ENCODE peak calls at places on chromosomes 7 and 10, in five cellular contexts. H is A673, S is IMR-90, V is fibroblast of lung, T is dorsolateral prefrontal cortex. U is an unnamed sample.

GRCh38 chr10:817371-817770 is 114.1 kb downstream of the LARP4B start:
- DNase-seq in V (no peak), T (no peak), H (no peak), S (no peak), U (no peak)

GRCh38 chr7:151135866-151136514 is 31.5 kb downstream of the GBX1 start:
- DNase-seq in H (no peak), T (no peak), V (no peak), S (no peak), U (no peak)

GRCh38 chr10:124025638-124026336 is 67.6 kb downstream of the CHST15 start:
- DNase-seq in S (no peak), H (no peak), T (no peak), V (peak; percentile 50), U (peak; percentile 25)

GRCh38 chr10:122103592-122103991 is 114.6 kb downstream of the TACC2 start:
- DNase-seq in T (no peak), S (no peak), H (no peak), V (no peak), U (no peak)

GRCh38 chr10:75067272-75067671 is 44.2 kb upstream of the SAMD8 start:
- DNase-seq in S (no peak), V (no peak), T (no peak), H (no peak), U (no peak)

GRCh38 chr10:35165112-35165511 is 38.5 kb downstream of the CREM start:
- DNase-seq in S (no peak), V (no peak), H (no peak), T (no peak), U (no peak)

GRCh38 chr10:6108631-6109443 is 20.0 kb downstream of the RBM17 start:
- DNase-seq in T (no peak), V (peak; percentile 68), S (peak; percentile 61), H (peak; percentile 68), U (peak; percentile 52)

GRCh38 chr7:5397657-5398237 is 25.9 kb downstream of the TNRC18 start:
- DNase-seq in V (no peak), H (no peak), S (no peak), T (no peak), U (no peak)

GRCh38 chr10:60742512-60742911 is 35.8 kb upstream of the CDK1 start:
- DNase-seq in H (no peak), V (no peak), T (no peak), S (no peak), U (no peak)

GRCh38 chr7:19538036-19538435 is 170.8 kb downstream of the POLR1F start:
- DNase-seq in V (no peak), S (no peak), H (no peak), T (no peak), U (no peak)

GRCh38 chr10:49165940-49166803 is 22.0 kb downstream of the TMEM273 start:
- DNase-seq in H (no peak), V (no peak), S (no peak), T (peak; percentile 43), U (no peak)

GRCh38 chr10:62083413-62083794 is 181.9 kb downstream of the ARID5B start:
- DNase-seq in S (no peak), V (peak; percentile 64), H (peak; percentile 79), T (no peak), U (no peak)

GRCh38 chr10:16967866-16968721 is 150.9 kb upstream of the RSU1 start:
- DNase-seq in T (no peak), S (peak; percentile 93), H (no peak), V (peak; percentile 81), U (no peak)

GRCh38 chr7:156545989-156546388 is 94.6 kb upstream of the RNF32 start:
- DNase-seq in T (peak; percentile 15), H (no peak), V (no peak), S (no peak), U (no peak)

GRCh38 chr7:4739528-4739992 is 35.9 kb upstream of the AP5Z1 start:
- DNase-seq in S (peak; percentile 38), H (peak; percentile 84), V (peak; percentile 54), T (peak; percentile 57), U (peak; percentile 59)

GRCh38 chr10:122207596-122207995 is 63.5 kb upstream of the BTBD16 start:
- DNase-seq in S (peak; percentile 51), T (no peak), H (no peak), V (peak; percentile 68), U (peak; percentile 54)

GRCh38 chr10:124524991-124525653 is 63.5 kb downstream of the LHPP start:
- DNase-seq in T (no peak), V (peak; percentile 15), S (no peak), H (no peak), U (no peak)

GRCh38 chr10:92290076-92290836 is 622 bp downstream of the CPEB3 start:
- DNase-seq in H (peak; percentile 61), T (peak; percentile 42), V (peak; percentile 43), S (peak; percentile 49), U (peak; percentile 52)

GRCh38 chr10:133218891-133219290 is 11.1 kb upstream of the UTF1 start:
- DNase-seq in H (no peak), V (no peak), S (no peak), T (no peak), U (no peak)
- H3K4me3 ChIP-seq in H (no peak overlapping the region), V (no peak overlapping the region), S (no peak overlapping the region), T (no peak overlapping the region), U (no peak overlapping the region)

GRCh38 chr7:99267530-99268360 is 4.9 kb upstream of the MYH16 start:
- DNase-seq in T (peak; percentile 81), S (peak; percentile 94), V (peak; percentile 68), H (no peak), U (no peak)
- H3K4me3 ChIP-seq in T (no peak overlapping the region), S (no peak overlapping the region), V (no peak overlapping the region), H (no peak overlapping the region), U (no peak overlapping the region)

DNA sequence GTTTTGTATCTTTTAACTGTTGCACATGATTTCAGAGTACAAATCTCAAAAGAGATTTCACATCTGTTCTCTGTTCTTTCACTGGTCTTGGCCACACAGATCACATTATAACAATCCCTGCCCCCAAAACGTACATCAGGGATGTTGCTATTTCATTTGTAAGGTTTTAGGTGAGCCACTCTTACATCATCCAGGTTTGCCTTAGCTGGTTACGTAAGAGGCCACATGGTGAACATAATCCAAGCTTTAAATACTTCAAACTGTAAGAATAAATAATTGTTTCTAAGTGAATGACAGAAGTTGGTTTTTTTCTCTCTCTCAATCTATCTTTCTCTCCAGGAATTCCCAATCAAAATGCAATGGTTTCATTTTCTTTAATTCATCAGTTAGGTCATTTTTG is 245.9 kb upstream of the HGF start:
- DNase-seq in T (no peak), S (peak; percentile 17), H (no peak), V (peak; percentile 29), U (peak; percentile 16)
- H3K4me3 ChIP-seq in T (no peak overlapping the region), S (no peak overlapping the region), H (no peak overlapping the region), V (no peak overlapping the region), U (no peak overlapping the region)

GRCh38 chr10:102800601-102801335 is 36.4 kb downstream of the CYP17A1 start:
- DNase-seq in H (no peak), T (no peak), S (no peak), V (no peak), U (no peak)

GRCh38 chr10:102799691-102800435 is 37.4 kb downstream of the CYP17A1 start:
- DNase-seq in S (no peak), V (no peak), H (no peak), T (no peak), U (no peak)

GRCh38 chr10:102791754-102792153 is 45.5 kb downstream of the CYP17A1 start:
- DNase-seq in T (no peak), V (no peak), S (no peak), H (no peak), U (no peak)

GRCh38 chr10:102796407-102797176 is 40.6 kb downstream of the CYP17A1 start:
- DNase-seq in H (no peak), T (peak; percentile 77), S (peak; percentile 41), V (peak; percentile 64), U (peak; percentile 91)

DNA sequence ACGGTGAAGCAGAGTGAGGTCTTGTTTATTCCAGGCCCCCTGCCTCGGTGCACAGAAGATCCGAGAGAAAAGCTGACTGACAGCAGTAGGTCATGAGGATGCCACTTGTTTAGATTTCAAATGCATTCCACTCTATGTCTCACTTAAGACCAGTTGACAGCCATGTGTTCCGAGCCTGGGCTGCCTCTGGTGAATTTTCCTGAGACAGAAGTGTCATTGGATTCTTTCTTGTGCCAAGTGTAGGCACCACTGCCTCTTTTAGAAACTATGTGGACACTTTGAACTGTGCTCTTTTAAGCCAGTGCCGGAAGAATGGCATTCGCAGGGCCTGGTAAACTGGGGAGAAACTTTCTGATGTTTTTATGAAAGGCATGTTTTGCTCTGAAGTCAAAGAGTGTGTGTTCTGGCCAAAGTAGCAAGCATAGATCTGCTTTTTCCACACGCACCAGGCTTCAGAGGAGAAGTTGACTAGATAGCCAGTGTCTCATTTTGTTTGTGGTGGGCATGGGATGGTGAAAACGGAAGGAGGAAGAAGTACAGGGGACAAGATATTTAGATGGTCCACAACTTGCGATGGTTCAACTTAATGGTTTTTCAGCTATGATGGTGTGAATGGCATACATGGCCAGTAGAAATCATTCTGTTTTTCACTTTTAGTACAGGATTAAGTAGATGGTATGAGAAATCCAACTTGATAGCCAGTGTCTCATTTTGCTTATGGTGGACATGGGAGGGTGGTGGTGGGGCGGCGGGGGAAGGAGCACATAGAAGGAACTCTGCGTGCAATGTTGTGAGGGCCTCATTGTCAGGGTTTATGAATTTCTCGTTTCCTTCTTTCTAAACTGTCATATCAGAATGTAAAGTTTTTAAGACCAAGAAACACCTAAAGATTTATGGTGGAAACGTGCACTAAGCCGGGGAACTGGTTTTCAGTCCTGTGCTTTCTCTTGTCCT is 41.5 kb downstream of the CYP17A1 start:
- DNase-seq in T (no peak), H (no peak), V (no peak), S (no peak), U (peak; percentile 54)
- H3K4me3 ChIP-seq in T (no peak overlapping the region), H (no peak overlapping the region), V (no peak overlapping the region), S (no peak overlapping the region), U (peak overlapping the region; percentile 45)

GRCh38 chr10:26489081-26489480 is 50.9 kb downstream of the APBB1IP start:
- DNase-seq in S (no peak), T (no peak), H (no peak), V (no peak), U (no peak)

GRCh38 chr10:26486304-26486703 is 48.2 kb downstream of the APBB1IP start:
- DNase-seq in V (peak; percentile 18), H (no peak), T (no peak), S (peak; percentile 32), U (no peak)

GRCh38 chr10:26485150-26485941 is 47.2 kb downstream of the APBB1IP start:
- DNase-seq in V (peak; percentile 4), H (peak; percentile 6), T (no peak), S (no peak), U (no peak)

GRCh38 chr10:26488344-26488743 is 50.2 kb downstream of the APBB1IP start:
- DNase-seq in S (no peak), V (no peak), H (no peak), T (no peak), U (no peak)

DNA sequence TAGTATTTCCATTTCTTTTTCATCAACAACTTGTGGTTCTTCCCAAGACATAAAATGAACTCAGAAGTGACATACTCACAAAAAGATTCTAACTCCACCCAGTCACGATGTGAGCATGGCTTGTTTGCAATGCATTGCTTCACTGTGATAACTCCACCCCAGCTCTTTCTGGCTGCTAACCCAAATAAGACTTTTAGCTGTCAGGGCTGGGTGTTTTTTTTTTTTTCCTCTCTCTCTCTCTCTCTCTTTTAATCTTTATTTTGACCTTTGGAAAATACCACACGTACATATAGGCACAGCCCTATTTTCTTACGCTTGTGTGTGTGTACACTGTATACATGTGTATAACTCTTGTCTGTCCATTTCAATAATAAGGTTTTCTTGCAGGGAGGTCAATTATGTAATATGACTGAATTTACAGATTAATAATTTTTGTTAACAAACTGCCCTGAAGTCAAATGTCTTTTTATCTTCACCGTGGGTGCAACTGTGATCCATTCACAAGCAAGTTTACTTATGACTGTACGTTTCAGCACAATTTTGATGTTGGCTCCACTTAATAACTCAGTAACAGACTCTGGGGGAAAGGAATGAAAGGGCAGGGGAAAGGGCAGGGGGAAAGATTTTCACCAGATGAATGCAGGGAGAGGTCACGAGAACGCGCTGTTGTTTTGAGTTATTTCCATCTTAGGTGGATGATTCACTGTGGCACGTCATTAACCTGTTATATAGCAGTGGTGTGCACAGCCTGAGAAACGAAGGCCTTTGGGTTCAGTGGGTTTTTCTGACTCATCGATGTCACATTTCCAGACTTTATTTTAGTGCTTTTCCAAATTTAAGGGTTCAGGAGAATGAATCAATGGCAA is 49.1 kb downstream of the APBB1IP start:
- DNase-seq in H (no peak), V (peak; percentile 64), T (no peak), S (peak; percentile 37), U (peak; percentile 11)
- H3K4me3 ChIP-seq in H (no peak overlapping the region), V (no peak overlapping the region), T (no peak overlapping the region), S (no peak overlapping the region), U (no peak overlapping the region)

U was measured in NB4.